ENCODE peak calls at places on chromosomes 16 and 17, in six cellular contexts. Y is mesendoderm, C is neuronal stem cell, H is IMR-90, N is body of pancreas, U is tibial artery. E is an unnamed sample.
A peak's percentile ranks its signal among the peaks of the same experiment; 100 is the strongest.

GRCh38 chr16:89721644-89722391 is 481 bp downstream of the ZNF276 start:
- DNase-seq in H (peak; percentile 34), C (no peak), U (peak; percentile 52), Y (peak; percentile 49), N (peak; percentile 58), E (peak; percentile 40)

GRCh38 chr16:85724126-85724879 is 26.6 kb downstream of the C16orf74 start:
- DNase-seq in H (no peak), Y (no peak), U (no peak), C (no peak), N (no peak), E (no peak)

GRCh38 chr16:54591816-54592246 is 305.2 kb upstream of the IRX3 start:
- DNase-seq in N (no peak), H (no peak), C (no peak), Y (no peak), U (no peak), E (no peak)

GRCh38 chr17:64084086-64084939 is 45.6 kb downstream of the ERN1 start:
- DNase-seq in Y (no peak), C (no peak), H (peak; percentile 43), N (peak; percentile 69), U (peak; percentile 29), E (no peak)

GRCh38 chr16:86632206-86632605 is 53.9 kb downstream of the FOXL1 start:
- DNase-seq in N (no peak), U (no peak), H (no peak), Y (no peak), C (no peak), E (no peak)

GRCh38 chr16:22366371-22366770 is 8.0 kb downstream of the CDR2 start:
- DNase-seq in U (no peak), H (no peak), C (no peak), Y (no peak), N (no peak), E (no peak)

GRCh38 chr17:31882571-31882970 is 18.9 kb downstream of the UTP6 start:
- DNase-seq in C (no peak), U (no peak), H (no peak), N (no peak), Y (no peak), E (no peak)

GRCh38 chr16:71929048-71929447 is 33.7 kb downstream of the IST1 start:
- DNase-seq in Y (peak; percentile 16), C (no peak), N (no peak), H (peak; percentile 91), U (no peak), E (peak; percentile 61)

GRCh38 chr17:18356624-18357023 is 6.7 kb downstream of the SHMT1 start:
- DNase-seq in C (no peak), N (peak; percentile 9), H (peak; percentile 50), U (peak; percentile 77), Y (no peak), E (no peak)

GRCh38 chr17:81539571-81539900 is 11.4 kb downstream of the FSCN2 start:
- DNase-seq in H (no peak), N (peak; percentile 7), U (no peak), Y (no peak), C (no peak), E (no peak)

GRCh38 chr17:14510136-14510535 is 209.3 kb downstream of the HS3ST3B1 start:
- DNase-seq in N (no peak), C (no peak), U (no peak), Y (peak; percentile 45), H (peak; percentile 11), E (peak; percentile 34)

GRCh38 chr17:80441133-80441578 is 26.2 kb downstream of the ENDOV start:
- DNase-seq in N (peak; percentile 30), C (peak; percentile 77), U (no peak), Y (peak; percentile 73), H (peak; percentile 36), E (peak; percentile 89)

GRCh38 chr16:58020628-58021521 is 4.7 kb upstream of the MMP15 start:
- DNase-seq in C (no peak), H (peak; percentile 43), Y (peak; percentile 58), N (peak; percentile 82), U (peak; percentile 60), E (peak; percentile 55)

GRCh38 chr17:71921726-71922320 is 199.0 kb upstream of the SOX9 start:
- DNase-seq in N (no peak), C (no peak), Y (peak; percentile 37), U (no peak), H (no peak), E (no peak)

GRCh38 chr17:48601528-48602430 is 3.0 kb downstream of the HOXB6 start:
- DNase-seq in Y (no peak), N (no peak), H (no peak), U (no peak), C (no peak), E (no peak)

GRCh38 chr16:80806957-80807356 is 2.6 kb upstream of the CDYL2 start:
- DNase-seq in Y (no peak), N (no peak), C (no peak), U (no peak), H (peak; percentile 69), E (no peak)

GRCh38 chr16:19991614-19992013 is 82.1 kb downstream of the GPR139 start:
- DNase-seq in H (no peak), Y (peak; percentile 61), U (no peak), N (no peak), C (no peak), E (no peak)

GRCh38 chr16:1052791-1053521 is 19.6 kb upstream of the SSTR5 start:
- DNase-seq in H (no peak), Y (no peak), U (no peak), C (no peak), N (no peak), E (peak; percentile 98)

GRCh38 chr16:89924298-89924924 is 1.3 kb downstream of the TUBB3 start:
- DNase-seq in U (no peak), C (peak; percentile 94), H (peak; percentile 44), Y (peak; percentile 93), N (peak; percentile 7), E (peak; percentile 87)

GRCh38 chr16:72189865-72190371 is 18.0 kb upstream of the PMFBP1 start:
- DNase-seq in C (no peak), Y (peak; percentile 18), H (peak; percentile 51), N (peak; percentile 28), U (peak; percentile 49), E (no peak)

GRCh38 chr17:17139972-17140589 is 66.1 kb downstream of the PLD6 start:
- DNase-seq in H (no peak), N (no peak), U (no peak), C (no peak), Y (no peak), E (no peak)
- H3K36me3 ChIP-seq in H (peaks cover 62% of the 10 kb centered on the region), N (no peaks in the 10 kb centered on the region), U (peaks cover 73% of the 10 kb centered on the region), C (peaks cover 86% of the 10 kb centered on the region), Y (peaks cover 17% of the 10 kb centered on the region), E (peaks cover 78% of the 10 kb centered on the region)

GRCh38 chr16:50331570-50331969 is 37.2 kb downstream of the BRD7 start:
- DNase-seq in H (no peak), C (no peak), Y (no peak), U (no peak), N (no peak), E (no peak)

GRCh38 chr16:50335198-50335958 is 33.4 kb downstream of the BRD7 start:
- DNase-seq in N (no peak), C (no peak), U (no peak), H (peak; percentile 33), Y (no peak), E (no peak)

GRCh38 chr16:50329446-50330189 is 39.2 kb downstream of the BRD7 start:
- DNase-seq in H (no peak), C (no peak), N (no peak), U (no peak), Y (peak; percentile 17), E (no peak)

GRCh38 chr16:50334106-50334975 is 34.4 kb downstream of the BRD7 start:
- DNase-seq in C (no peak), N (no peak), Y (no peak), U (no peak), H (peak; percentile 53), E (no peak)

GRCh38 chr16:50332599-50332998 is 36.2 kb downstream of the BRD7 start:
- DNase-seq in N (no peak), H (no peak), C (no peak), Y (no peak), U (no peak), E (no peak)
- H3K27ac ChIP-seq in N (no peak overlapping the region), H (no peak overlapping the region), C (no peak overlapping the region), Y (no peak overlapping the region), U (peak overlapping the region; percentile 72), E (no peak overlapping the region)

DNA sequence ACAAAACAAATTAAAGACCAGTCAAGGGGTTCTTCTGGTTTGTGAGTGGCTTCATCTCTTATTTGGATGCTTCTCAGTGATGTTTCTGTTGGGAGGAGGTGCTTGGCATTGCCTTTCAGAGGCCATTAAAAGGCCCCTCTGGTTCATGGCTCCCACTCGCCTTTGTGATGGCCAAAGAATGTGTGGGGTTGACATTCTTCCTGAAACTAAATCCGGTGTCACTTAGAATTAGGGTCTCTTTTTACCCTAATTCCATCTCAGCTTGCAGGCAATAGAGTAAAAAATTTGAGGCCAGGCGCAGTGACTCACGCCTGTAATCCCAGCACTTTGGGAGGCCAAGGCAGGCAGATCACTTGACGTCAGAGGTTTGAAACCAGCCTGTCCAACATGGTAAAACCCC is 211.2 kb downstream of the SHISA9 start:
- DNase-seq in N (no peak), Y (no peak), C (peak; percentile 67), U (no peak), H (no peak), E (no peak)
- H3K36me3 ChIP-seq in N (no peaks in the 10 kb centered on the region), Y (no peaks in the 10 kb centered on the region), C (no peaks in the 10 kb centered on the region), U (no peaks in the 10 kb centered on the region), H (no peaks in the 10 kb centered on the region), E (no peaks in the 10 kb centered on the region)

DNA sequence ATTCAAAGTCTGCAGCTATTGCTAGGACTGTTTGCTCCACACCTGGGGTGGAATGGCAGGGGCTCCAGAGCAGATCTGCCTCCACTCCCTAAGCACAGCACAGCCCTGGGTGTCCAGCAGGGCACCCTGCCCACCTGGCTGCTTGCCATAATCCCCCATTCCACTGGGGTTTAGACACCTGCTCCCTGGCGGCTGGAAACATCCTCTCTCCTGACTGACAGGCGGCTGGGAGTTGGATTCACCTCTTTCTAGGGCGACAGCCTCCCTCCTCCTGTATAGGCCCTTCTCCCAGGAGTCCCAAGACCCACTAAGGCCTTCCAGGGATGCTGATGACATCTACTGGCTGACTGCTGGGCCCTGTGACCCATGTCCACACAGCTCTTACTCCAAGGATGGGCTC is 18.0 kb downstream of the HDAC5 start:
- DNase-seq in H (no peak), U (no peak), Y (no peak), C (no peak), N (no peak), E (peak; percentile 86)
- H3K27ac ChIP-seq in H (no peak overlapping the region), U (peak overlapping the region; percentile 91), Y (no peak overlapping the region), C (no peak overlapping the region), N (no peak overlapping the region), E (peak overlapping the region; percentile 99)

DNA sequence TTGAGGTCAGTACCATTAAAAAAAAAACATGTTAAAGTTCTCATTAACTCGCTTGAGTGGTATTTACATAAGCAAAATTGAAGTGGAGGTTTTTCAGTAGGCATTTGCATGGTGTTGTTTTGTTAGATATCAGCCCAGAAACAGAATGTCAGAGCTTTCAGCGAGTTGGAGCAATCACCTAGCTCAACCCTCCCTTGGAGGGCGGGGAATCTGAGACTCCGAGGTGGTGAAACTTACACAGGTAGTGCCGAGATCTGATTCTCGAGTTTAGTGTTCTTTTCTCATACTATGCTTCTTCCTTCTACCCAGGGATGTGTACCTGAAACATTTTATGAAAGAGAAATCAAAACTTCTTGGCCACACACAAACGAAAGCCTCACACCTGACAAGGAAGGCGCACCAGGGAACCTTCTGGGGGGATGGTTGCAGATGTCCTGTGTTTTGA is 6.6 kb downstream of the SEC14L1 start:
- DNase-seq in U (no peak), N (peak; percentile 57), C (no peak), H (no peak), Y (no peak), E (no peak)
- H3K36me3 ChIP-seq in U (peaks cover 5% of the 10 kb centered on the region), N (no peaks in the 10 kb centered on the region), C (peaks cover 94% of the 10 kb centered on the region), H (peaks cover 37% of the 10 kb centered on the region), Y (no peaks in the 10 kb centered on the region), E (peaks cover 17% of the 10 kb centered on the region)